ENCODE peak calls at places on chromosome 7, in eight cellular contexts. Y is HS-5; F is DMS53; V is GM06990; R is RPMI7951; S is ACHN; I is amygdala; O is activated CD4-positive, CD25-positive, alpha-beta regulatory T cell treated with anti-CD3 and anti-CD28 coated beads, Interleukin-2, amount 50 U/mL, for 16 hours. U is an unnamed sample.

GRCh38 chr7:147584771-147585193 is 1005.8 kb upstream of the C7orf33 start:
- DNase-seq in I (no peak), O (no peak), R (no peak), V (no peak), S (no peak), F (no peak), Y (no peak), U (no peak)

GRCh38 chr7:36943591-36944430 is 219.5 kb upstream of the AOAH start:
- DNase-seq in I (no peak), V (peak; percentile 25), Y (no peak), R (no peak), F (no peak), O (no peak), S (no peak), U (no peak)

GRCh38 chr7:128201690-128202085 is 39.4 kb upstream of the LEP start:
- DNase-seq in Y (no peak), R (no peak), S (no peak), O (no peak), I (no peak), V (no peak), F (no peak), U (no peak)

GRCh38 chr7:88254721-88255120 is 34.9 kb upstream of the SRI start:
- DNase-seq in I (no peak), V (no peak), R (peak; percentile 34), O (no peak), S (peak; percentile 100), Y (peak; percentile 76), F (peak; percentile 19), U (peak; percentile 77)

GRCh38 chr7:22352812-22353340 is 4.1 kb downstream of the RAPGEF5 start:
- DNase-seq in I (no peak), R (no peak), O (no peak), Y (no peak), F (peak; percentile 43), V (no peak), S (no peak), U (no peak)

GRCh38 chr7:25124485-25125136 is 449 bp downstream of the CYCS start:
- DNase-seq in Y (no peak), V (peak; percentile 38), O (no peak), I (no peak), S (no peak), R (no peak), F (peak; percentile 84), U (no peak)

GRCh38 chr7:130461256-130461655 is 20.4 kb upstream of the CEP41 start:
- DNase-seq in V (no peak), R (no peak), I (no peak), Y (no peak), O (no peak), F (no peak), S (no peak), U (no peak)

GRCh38 chr7:13411151-13411550 is 578.3 kb downstream of the ETV1 start:
- DNase-seq in F (no peak), O (no peak), V (no peak), Y (no peak), I (no peak), R (no peak), S (no peak), U (peak; percentile 6)

GRCh38 chr7:149719050-149719899 is 54.1 kb downstream of the ZNF467 start:
- DNase-seq in S (no peak), Y (no peak), R (peak; percentile 88), O (no peak), I (no peak), F (no peak), V (no peak), U (no peak)

GRCh38 chr7:137697026-137697425 is 149.7 kb downstream of the DGKI start:
- DNase-seq in O (no peak), F (no peak), I (no peak), Y (no peak), S (no peak), R (no peak), V (no peak), U (no peak)

GRCh38 chr7:76054129-76055120 is 6.5 kb downstream of the MDH2 start:
- DNase-seq in Y (no peak), O (no peak), S (peak; percentile 91), V (no peak), R (peak; percentile 71), I (no peak), F (peak; percentile 74), U (peak; percentile 31)

GRCh38 chr7:20787658-20788057 is 972 bp upstream of the SP8 start:
- DNase-seq in R (no peak), F (peak; percentile 89), V (no peak), O (no peak), I (no peak), Y (no peak), S (no peak), U (no peak)

GRCh38 chr7:33108591-33108930 is 643 bp downstream of the RP9 start:
- DNase-seq in O (no peak), F (peak; percentile 62), I (no peak), R (peak; percentile 31), S (peak; percentile 52), V (no peak), Y (no peak), U (peak; percentile 59)

GRCh38 chr7:20307119-20307518 is 23.6 kb upstream of the ITGB8 start:
- DNase-seq in I (no peak), R (peak; percentile 92), O (no peak), V (no peak), F (peak; percentile 99), Y (no peak), S (peak; percentile 21), U (peak; percentile 87)

GRCh38 chr7:115145512-115145911 is 223.6 kb downstream of the MDFIC start:
- DNase-seq in Y (no peak), I (no peak), R (no peak), V (peak; percentile 31), O (no peak), F (peak; percentile 36), S (no peak), U (peak; percentile 51)

GRCh38 chr7:156640257-156640948 is at the start of gene RNF32:
- DNase-seq in Y (peak; percentile 53), F (peak; percentile 98), O (peak; percentile 95), R (peak; percentile 89), I (peak; percentile 93), S (peak; percentile 96), V (peak; percentile 98), U (peak; percentile 96)

GRCh38 chr7:141558544-141559183 is 7.5 kb downstream of the AGK start:
- DNase-seq in S (no peak), F (peak; percentile 24), O (no peak), V (peak; percentile 29), R (peak; percentile 71), I (no peak), Y (no peak), U (no peak)

GRCh38 chr7:91953618-91954017 is 13.0 kb downstream of the AKAP9 start:
- DNase-seq in R (peak; percentile 17), O (no peak), S (peak; percentile 39), I (no peak), F (peak; percentile 70), Y (no peak), V (no peak), U (peak; percentile 42)

GRCh38 chr7:151425670-151426075 is 14.3 kb downstream of the CRYGN start:
- DNase-seq in R (peak; percentile 57), F (no peak), I (no peak), O (no peak), Y (no peak), S (no peak), V (no peak), U (no peak)

GRCh38 chr7:134784251-134785049 is 5.0 kb downstream of the CALD1 start:
- DNase-seq in Y (no peak), I (no peak), S (no peak), F (no peak), O (no peak), R (peak; percentile 57), V (no peak), U (no peak)

GRCh38 chr7:79716329-79716728 is 262.9 kb upstream of the MAGI2 start:
- DNase-seq in Y (no peak), F (no peak), V (no peak), S (no peak), I (no peak), R (no peak), O (no peak), U (no peak)

GRCh38 chr7:44764665-44765578 is 16.3 kb downstream of the ZMIZ2 start:
- DNase-seq in O (no peak), I (no peak), V (no peak), R (no peak), Y (no peak), S (no peak), F (peak; percentile 23), U (no peak)

GRCh38 chr7:158707610-158708009 is 3.0 kb upstream of the NCAPG2 start:
- DNase-seq in V (no peak), F (peak; percentile 73), R (peak; percentile 11), Y (no peak), S (no peak), I (no peak), O (no peak), U (no peak)

GRCh38 chr7:83347836-83348482 is 185.3 kb upstream of the PCLO start:
- DNase-seq in O (no peak), V (no peak), F (peak; percentile 31), Y (peak; percentile 28), R (no peak), I (no peak), S (peak; percentile 86), U (peak; percentile 34)

GRCh38 chr7:124322561-124322960 is 289.7 kb upstream of the TMEM229A start:
- DNase-seq in R (no peak), Y (peak; percentile 6), V (no peak), F (no peak), O (no peak), I (no peak), S (no peak), U (no peak)

GRCh38 chr7:83021032-83021431 is 141.7 kb downstream of the PCLO start:
- DNase-seq in V (no peak), S (no peak), Y (no peak), I (no peak), R (no peak), O (no peak), F (no peak), U (no peak)

GRCh38 chr7:38215115-38215514 is 37.1 kb downstream of the STARD3NL start:
- DNase-seq in R (peak; percentile 22), V (no peak), F (peak; percentile 79), I (no peak), S (peak; percentile 43), Y (no peak), O (no peak), U (peak; percentile 52)

GRCh38 chr7:130943336-130943901 is 209.4 kb upstream of the KLF14 start:
- DNase-seq in I (no peak), V (no peak), F (peak; percentile 90), Y (peak; percentile 35), O (no peak), R (peak; percentile 70), S (peak; percentile 80), U (peak; percentile 80)

GRCh38 chr7:151315038-151315655 is 26.5 kb upstream of the NUB1 start:
- DNase-seq in Y (no peak), V (peak; percentile 33), S (peak; percentile 77), F (peak; percentile 87), O (peak; percentile 67), I (no peak), R (peak; percentile 57), U (peak; percentile 92)

GRCh38 chr7:10888861-10889260 is 84.8 kb upstream of the PHF14 start:
- DNase-seq in V (no peak), R (no peak), F (peak; percentile 33), Y (no peak), O (no peak), S (no peak), I (no peak), U (no peak)

GRCh38 chr7:80151274-80151665 is 16.6 kb downstream of the GNAI1 start:
- DNase-seq in Y (no peak), F (no peak), I (no peak), S (no peak), V (no peak), O (no peak), R (peak; percentile 30), U (no peak)

GRCh38 chr7:87456247-87456646 is 19.2 kb downstream of the ABCB4 start:
- DNase-seq in V (no peak), O (no peak), F (no peak), I (no peak), R (no peak), S (no peak), Y (no peak), U (no peak)

GRCh38 chr7:5143106-5143505 is 46.9 kb upstream of the WIPI2 start:
- DNase-seq in V (no peak), R (no peak), F (no peak), I (no peak), O (no peak), Y (no peak), S (no peak), U (no peak)

GRCh38 chr7:151233804-151234203 is 1.5 kb downstream of the CHPF2 start:
- DNase-seq in Y (no peak), O (no peak), R (no peak), F (no peak), V (no peak), S (no peak), I (no peak), U (no peak)